ENCODE peak calls at places on chromosomes 3 and 15, in eight cellular contexts. N is body of pancreas, O is breast epithelium, E is A549, L is tibial nerve, X is Peyer's patch, M is prostate gland, S is transverse colon. V is an unnamed sample.

GRCh38 chr3:25441234-25441856 is 13.3 kb downstream of the RARB start:
- DNase-seq in M (no peak), N (no peak), L (no peak), X (peak; percentile 64), E (no peak), O (no peak), S (peak; percentile 17), V (no peak)

GRCh38 chr15:85514413-85514812 is 134.0 kb downstream of the AKAP13 start:
- DNase-seq in E (no peak), O (no peak), N (no peak), M (no peak), L (no peak), S (no peak), X (no peak), V (no peak)

GRCh38 chr15:22786868-22787698 is 639 bp downstream of the NIPA1 start:
- DNase-seq in M (peak; percentile 8), N (peak; percentile 37), E (peak; percentile 38), S (peak; percentile 30), X (peak; percentile 58), L (no peak), O (no peak), V (no peak)

GRCh38 chr15:48559270-48559669 is 86.2 kb downstream of the FBN1 start:
- DNase-seq in M (no peak), S (no peak), O (no peak), L (no peak), E (no peak), X (no peak), N (no peak), V (no peak)

GRCh38 chr3:52798978-52799476 is 4.4 kb downstream of the ITIH3 start:
- DNase-seq in M (no peak), L (no peak), S (peak; percentile 17), X (no peak), O (no peak), E (peak; percentile 36), N (peak; percentile 28), V (no peak)

GRCh38 chr3:127544806-127545545 is 45.6 kb downstream of the TPRA1 start:
- DNase-seq in L (no peak), E (no peak), M (no peak), N (no peak), X (no peak), S (no peak), O (no peak), V (no peak)

GRCh38 chr15:65653341-65653740 is 31.6 kb downstream of the SLC24A1 start:
- DNase-seq in L (no peak), X (no peak), O (no peak), N (no peak), E (no peak), M (no peak), S (no peak), V (no peak)

GRCh38 chr15:57010724-57011123 is 92.3 kb downstream of the TCF12 start:
- DNase-seq in E (no peak), X (no peak), L (no peak), N (no peak), M (no peak), O (no peak), S (no peak), V (no peak)

GRCh38 chr15:68821898-68822380 is 1.2 kb upstream of the ANP32A start:
- DNase-seq in S (no peak), O (no peak), L (no peak), N (no peak), E (peak; percentile 31), M (peak; percentile 52), X (no peak), V (no peak)

GRCh38 chr3:78589242-78589641 is 1178.6 kb downstream of the ROBO1 start:
- DNase-seq in N (no peak), E (no peak), X (no peak), O (no peak), M (no peak), L (no peak), S (no peak), V (no peak)

GRCh38 chr15:95259965-95260364 is 1028.6 kb downstream of the MCTP2 start:
- DNase-seq in N (no peak), E (no peak), S (no peak), M (no peak), L (no peak), X (no peak), O (no peak), V (no peak)

GRCh38 chr3:41477399-41478014 is 278.2 kb downstream of the CTNNB1 start:
- DNase-seq in M (no peak), X (no peak), S (no peak), N (no peak), E (no peak), O (no peak), L (no peak), V (no peak)

GRCh38 chr3:71010731-71011455 is 572.6 kb downstream of the FOXP1 start:
- DNase-seq in E (no peak), O (no peak), M (no peak), L (no peak), X (no peak), S (no peak), N (no peak), V (no peak)

GRCh38 chr3:159766563-159767185 is 222.0 kb upstream of the IL12A start:
- DNase-seq in O (no peak), X (no peak), M (no peak), N (no peak), L (no peak), E (peak; percentile 69), S (no peak), V (no peak)

GRCh38 chr15:39501366-39501765 is 79.5 kb upstream of the THBS1 start:
- DNase-seq in N (no peak), O (no peak), X (no peak), E (no peak), L (no peak), M (no peak), S (no peak), V (no peak)

GRCh38 chr3:9791127-9791526 is 1.1 kb downstream of the TADA3 start:
- DNase-seq in E (no peak), O (no peak), S (no peak), L (no peak), X (no peak), N (no peak), M (no peak), V (no peak)
- TF ChIP-seq POLR2A in E (no peak), O (no peak), S (no peak), L (no peak), X (no peak), N (no peak), M (no peak), V (no peak)

GRCh38 chr3:129182390-129183180 is 1.1 kb downstream of the CNBP start:
- DNase-seq in M (no peak), N (no peak), E (no peak), O (no peak), L (no peak), S (peak; percentile 24), X (no peak), V (no peak)
- H3K4me1 ChIP-seq in M (peaks cover 23% of the 10 kb centered on the region), N (peaks cover 47% of the 10 kb centered on the region), E (peaks cover 54% of the 10 kb centered on the region), O (peaks cover 3% of the 10 kb centered on the region), L (no peaks in the 10 kb centered on the region), S (peaks cover 52% of the 10 kb centered on the region), X (peaks cover 49% of the 10 kb centered on the region), V (peaks cover 50% of the 10 kb centered on the region)

DNA sequence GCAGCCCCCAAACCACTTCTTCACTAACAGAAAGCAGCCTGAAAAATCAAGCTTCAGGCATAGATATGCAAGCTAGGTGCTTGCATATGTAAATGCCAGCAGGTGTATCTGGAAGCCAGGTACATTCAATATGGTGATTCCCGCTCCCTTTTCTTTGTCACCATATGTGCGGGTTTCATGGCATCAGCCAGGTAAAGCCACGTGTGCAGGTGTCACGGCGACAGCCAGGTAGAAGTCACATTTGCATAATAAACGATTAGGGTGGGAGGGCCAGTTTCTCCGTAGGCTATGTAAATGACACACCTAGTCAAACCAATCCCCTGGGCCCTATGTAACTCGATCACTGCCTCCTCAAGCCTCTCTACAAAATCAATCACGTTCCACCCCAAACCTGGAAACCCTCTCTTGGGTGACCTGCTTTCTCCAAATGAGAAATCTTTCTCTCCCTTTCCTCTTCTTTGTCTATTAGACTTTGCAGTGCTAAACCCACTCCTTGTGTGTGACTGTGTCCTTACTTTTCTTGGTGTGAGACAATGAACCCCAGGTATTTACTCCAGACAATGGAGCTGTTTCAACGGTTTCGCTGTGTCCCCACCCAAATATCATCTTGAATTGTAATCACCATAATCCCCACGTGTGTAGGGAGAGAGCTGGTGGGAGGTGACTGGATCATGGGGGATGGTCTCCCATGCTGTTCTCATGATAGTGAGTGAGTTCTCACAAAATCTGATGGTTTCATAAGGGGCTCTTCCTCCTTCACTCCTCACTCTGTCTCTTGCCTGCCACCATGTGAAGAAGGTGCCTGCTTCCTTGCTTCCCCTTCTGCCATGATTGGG is 44.6 kb downstream of the ONECUT1 start:
- DNase-seq in S (no peak), X (no peak), E (no peak), O (no peak), L (no peak), N (no peak), M (no peak), V (no peak)
- H3K4me3 ChIP-seq in S (no peak overlapping the region), X (no peak overlapping the region), E (no peak overlapping the region), O (no peak overlapping the region), L (no peak overlapping the region), N (no peak overlapping the region), M (no peak overlapping the region), V (no peak overlapping the region)

GRCh38 chr3:12661926-12662592 is 1.9 kb downstream of the RAF1 start:
- DNase-seq in E (no peak), L (no peak), N (no peak), O (no peak), M (no peak), S (no peak), X (peak; percentile 27), V (no peak)

GRCh38 chr3:12662593-12663310 is 1.2 kb downstream of the RAF1 start:
- DNase-seq in M (peak; percentile 30), X (peak; percentile 62), S (peak; percentile 51), E (peak; percentile 19), N (peak; percentile 37), L (peak; percentile 13), O (no peak), V (peak; percentile 70)

GRCh38 chr3:12660196-12660595 is 3.7 kb downstream of the RAF1 start:
- DNase-seq in X (peak; percentile 27), M (no peak), O (no peak), E (no peak), S (no peak), L (no peak), N (no peak), V (no peak)

GRCh38 chr3:12663311-12663935 is 494 bp downstream of the RAF1 start:
- DNase-seq in S (peak; percentile 48), X (peak; percentile 62), N (peak; percentile 48), L (peak; percentile 60), M (peak; percentile 52), E (peak; percentile 17), O (peak; percentile 55), V (peak; percentile 81)

DNA sequence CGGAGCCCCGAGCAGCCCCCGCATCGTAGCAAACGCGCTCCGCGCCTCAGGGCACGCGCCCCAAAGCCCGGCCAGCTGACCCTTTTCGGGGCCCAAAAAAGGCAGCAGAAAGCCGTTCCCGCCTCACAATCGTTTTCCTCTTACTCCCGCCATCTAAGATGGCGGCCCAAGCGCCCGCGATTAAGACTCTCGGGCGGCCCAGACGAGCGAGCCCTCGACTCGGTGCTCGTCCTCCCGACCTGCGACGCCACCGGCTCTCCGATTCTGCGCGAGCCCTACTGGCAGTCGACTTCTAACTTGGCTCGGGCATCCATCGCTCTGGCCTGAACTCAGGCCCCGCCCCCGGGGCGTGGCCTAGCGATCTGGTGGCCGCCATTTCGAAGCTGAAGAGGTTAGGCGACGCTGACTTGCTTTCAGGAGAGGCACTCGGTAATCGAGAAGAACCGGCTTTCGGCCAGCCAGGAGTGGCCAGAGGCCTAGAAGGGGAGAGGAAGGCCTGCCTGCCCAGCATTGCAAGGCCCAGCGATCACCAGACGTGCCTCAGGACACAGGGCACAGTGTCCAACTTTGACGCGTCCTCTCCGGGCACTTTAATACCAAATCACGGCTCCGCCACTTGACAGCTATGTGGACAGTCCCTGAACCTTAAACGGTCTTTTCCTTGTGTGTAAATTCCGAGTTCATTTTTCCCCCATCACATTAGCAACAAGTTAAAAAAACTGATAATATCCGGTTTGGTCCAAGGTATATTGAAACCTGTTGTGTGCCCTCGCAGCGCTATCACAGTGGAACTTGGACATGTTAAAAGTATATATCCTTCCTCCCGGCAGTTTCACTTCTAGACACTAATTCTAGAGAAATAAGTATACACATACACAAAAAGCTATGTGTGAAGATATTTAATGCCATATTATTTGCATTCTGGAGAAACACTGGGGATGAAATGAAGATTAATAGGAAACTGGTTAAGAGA is at the start of gene RAF1:
- DNase-seq in S (peak; percentile 99), M (peak; percentile 98), X (peak; percentile 99), E (peak; percentile 98), O (peak; percentile 98), N (peak; percentile 99), L (peak; percentile 99), V (peak; percentile 99)
- TF ChIP-seq POLR2A in S (peak; percentile 84), M (peak; percentile 90), X (peak; percentile 92), E (peak; percentile 78), O (peak; percentile 87), N (peak; percentile 92), L (peak; percentile 57), V (peak; percentile 87)